ENCODE peak calls at places on chromosomes 7 and 10, in nine cellular contexts. One of them, this sample, is unnamed.

GRCh38 chr7:131071786-131072504 is 255.7 kb upstream of the MKLN1 start:
- DNase-seq in stomach: peak; percentile 39
- DNase-seq in uterus: peak; percentile 62
- DNase-seq in AG04450: no peak
- DNase-seq in thoracic aorta: no peak
- DNase-seq in body of pancreas: peak; percentile 88
- DNase-seq in lower lobe of right lung: no peak
- DNase-seq in ascending aorta: peak; percentile 82
- DNase-seq in neural progenitor cell: no peak
- DNase-seq in this sample: no peak

GRCh38 chr10:69345402-69345801 is 67.1 kb downstream of the HK1 start:
- DNase-seq in AG04450: no peak
- DNase-seq in stomach: peak; percentile 79
- DNase-seq in uterus: no peak
- DNase-seq in thoracic aorta: no peak
- DNase-seq in body of pancreas: peak; percentile 55
- DNase-seq in neural progenitor cell: no peak
- DNase-seq in ascending aorta: no peak
- DNase-seq in lower lobe of right lung: no peak
- DNase-seq in this sample: peak; percentile 67

GRCh38 chr7:22359156-22359697 is 2.3 kb upstream of the RAPGEF5 start:
- DNase-seq in AG04450: no peak
- DNase-seq in uterus: no peak
- DNase-seq in body of pancreas: no peak
- DNase-seq in thoracic aorta: no peak
- DNase-seq in lower lobe of right lung: no peak
- DNase-seq in neural progenitor cell: no peak
- DNase-seq in ascending aorta: no peak
- DNase-seq in stomach: no peak
- DNase-seq in this sample: no peak

GRCh38 chr7:134704827-134705226 is 58.2 kb downstream of the BPGM start:
- DNase-seq in thoracic aorta: no peak
- DNase-seq in body of pancreas: no peak
- DNase-seq in neural progenitor cell: no peak
- DNase-seq in uterus: no peak
- DNase-seq in stomach: no peak
- DNase-seq in ascending aorta: no peak
- DNase-seq in lower lobe of right lung: no peak
- DNase-seq in AG04450: no peak
- DNase-seq in this sample: no peak

GRCh38 chr7:68547794-68548193 is 1050.5 kb upstream of the AUTS2 start:
- DNase-seq in stomach: no peak
- DNase-seq in uterus: no peak
- DNase-seq in lower lobe of right lung: no peak
- DNase-seq in body of pancreas: no peak
- DNase-seq in AG04450: no peak
- DNase-seq in ascending aorta: no peak
- DNase-seq in neural progenitor cell: no peak
- DNase-seq in thoracic aorta: no peak
- DNase-seq in this sample: no peak

GRCh38 chr7:121366852-121367431 is 29.2 kb downstream of the FAM3C start:
- DNase-seq in thoracic aorta: no peak
- DNase-seq in neural progenitor cell: peak; percentile 6
- DNase-seq in lower lobe of right lung: no peak
- DNase-seq in uterus: no peak
- DNase-seq in stomach: no peak
- DNase-seq in ascending aorta: no peak
- DNase-seq in AG04450: peak; percentile 10
- DNase-seq in body of pancreas: peak; percentile 45
- DNase-seq in this sample: no peak

GRCh38 chr7:140810830-140811556 is 113.7 kb downstream of the BRAF start:
- DNase-seq in ascending aorta: peak; percentile 73
- DNase-seq in neural progenitor cell: peak; percentile 77
- DNase-seq in lower lobe of right lung: no peak
- DNase-seq in AG04450: peak; percentile 36
- DNase-seq in body of pancreas: peak; percentile 63
- DNase-seq in stomach: peak; percentile 59
- DNase-seq in uterus: peak; percentile 25
- DNase-seq in thoracic aorta: peak; percentile 8
- DNase-seq in this sample: peak; percentile 74

GRCh38 chr7:98836811-98837631 is 32.8 kb downstream of the TMEM130 start:
- DNase-seq in AG04450: no peak
- DNase-seq in uterus: no peak
- DNase-seq in thoracic aorta: no peak
- DNase-seq in body of pancreas: peak; percentile 45
- DNase-seq in lower lobe of right lung: no peak
- DNase-seq in ascending aorta: no peak
- DNase-seq in neural progenitor cell: peak; percentile 83
- DNase-seq in stomach: peak; percentile 45
- DNase-seq in this sample: no peak

GRCh38 chr7:104327963-104328307 is 468 bp upstream of the LHFPL3 start:
- DNase-seq in ascending aorta: no peak
- DNase-seq in neural progenitor cell: peak; percentile 26
- DNase-seq in thoracic aorta: no peak
- DNase-seq in AG04450: no peak
- DNase-seq in body of pancreas: no peak
- DNase-seq in lower lobe of right lung: no peak
- DNase-seq in stomach: no peak
- DNase-seq in uterus: no peak
- DNase-seq in this sample: no peak

GRCh38 chr10:50788951-50789904 is 49.5 kb downstream of the ASAH2B start:
- DNase-seq in ascending aorta: no peak
- DNase-seq in body of pancreas: peak; percentile 28
- DNase-seq in neural progenitor cell: peak; percentile 59
- DNase-seq in lower lobe of right lung: no peak
- DNase-seq in uterus: no peak
- DNase-seq in AG04450: peak; percentile 1
- DNase-seq in stomach: no peak
- DNase-seq in thoracic aorta: no peak
- DNase-seq in this sample: no peak

GRCh38 chr10:128031216-128031615 is 95.0 kb downstream of the MKI67 start:
- DNase-seq in thoracic aorta: no peak
- DNase-seq in stomach: no peak
- DNase-seq in lower lobe of right lung: peak; percentile 24
- DNase-seq in neural progenitor cell: no peak
- DNase-seq in body of pancreas: no peak
- DNase-seq in uterus: no peak
- DNase-seq in ascending aorta: no peak
- DNase-seq in AG04450: no peak
- DNase-seq in this sample: no peak

GRCh38 chr10:25328361-25328760 is 153.6 kb downstream of the GPR158 start:
- DNase-seq in AG04450: no peak
- DNase-seq in stomach: no peak
- DNase-seq in body of pancreas: no peak
- DNase-seq in uterus: no peak
- DNase-seq in thoracic aorta: no peak
- DNase-seq in neural progenitor cell: no peak
- DNase-seq in lower lobe of right lung: no peak
- DNase-seq in ascending aorta: no peak
- DNase-seq in this sample: no peak

GRCh38 chr10:77756319-77757232 is 119.0 kb upstream of the KCNMA1 start:
- DNase-seq in thoracic aorta: no peak
- DNase-seq in neural progenitor cell: peak; percentile 68
- DNase-seq in body of pancreas: peak; percentile 60
- DNase-seq in ascending aorta: no peak
- DNase-seq in stomach: no peak
- DNase-seq in lower lobe of right lung: no peak
- DNase-seq in AG04450: peak; percentile 43
- DNase-seq in uterus: no peak
- DNase-seq in this sample: no peak

GRCh38 chr10:50554995-50555568 is 68.7 kb downstream of the SGMS1 start:
- DNase-seq in body of pancreas: peak; percentile 46
- DNase-seq in neural progenitor cell: peak; percentile 40
- DNase-seq in lower lobe of right lung: no peak
- DNase-seq in ascending aorta: no peak
- DNase-seq in AG04450: no peak
- DNase-seq in thoracic aorta: no peak
- DNase-seq in stomach: no peak
- DNase-seq in uterus: no peak
- DNase-seq in this sample: no peak

GRCh38 chr7:124246262-124246863 is 213.5 kb upstream of the TMEM229A start:
- DNase-seq in uterus: no peak
- DNase-seq in stomach: no peak
- DNase-seq in AG04450: no peak
- DNase-seq in ascending aorta: no peak
- DNase-seq in body of pancreas: no peak
- DNase-seq in lower lobe of right lung: no peak
- DNase-seq in thoracic aorta: no peak
- DNase-seq in neural progenitor cell: no peak
- DNase-seq in this sample: no peak

GRCh38 chr7:140455743-140456142 is 23.6 kb downstream of the MKRN1 start:
- DNase-seq in AG04450: no peak
- DNase-seq in uterus: no peak
- DNase-seq in ascending aorta: no peak
- DNase-seq in stomach: no peak
- DNase-seq in neural progenitor cell: peak; percentile 33
- DNase-seq in lower lobe of right lung: no peak
- DNase-seq in thoracic aorta: no peak
- DNase-seq in body of pancreas: no peak
- DNase-seq in this sample: no peak

GRCh38 chr10:92848441-92849233 is at the start of gene EXOC6:
- DNase-seq in lower lobe of right lung: peak; percentile 91
- DNase-seq in ascending aorta: peak; percentile 80
- DNase-seq in body of pancreas: peak; percentile 90
- DNase-seq in AG04450: no peak
- DNase-seq in stomach: peak; percentile 85
- DNase-seq in thoracic aorta: no peak
- DNase-seq in neural progenitor cell: peak; percentile 93
- DNase-seq in uterus: peak; percentile 75
- DNase-seq in this sample: peak; percentile 73

GRCh38 chr7:141161959-141162547 is 88.2 kb downstream of the TMEM178B start:
- DNase-seq in body of pancreas: no peak
- DNase-seq in ascending aorta: no peak
- DNase-seq in uterus: no peak
- DNase-seq in AG04450: no peak
- DNase-seq in thoracic aorta: no peak
- DNase-seq in neural progenitor cell: no peak
- DNase-seq in lower lobe of right lung: no peak
- DNase-seq in stomach: no peak
- DNase-seq in this sample: no peak

GRCh38 chr7:124783271-124783670 is 17.7 kb upstream of the GPR37 start:
- DNase-seq in thoracic aorta: no peak
- DNase-seq in stomach: no peak
- DNase-seq in lower lobe of right lung: no peak
- DNase-seq in AG04450: no peak
- DNase-seq in neural progenitor cell: no peak
- DNase-seq in body of pancreas: no peak
- DNase-seq in uterus: no peak
- DNase-seq in ascending aorta: no peak
- DNase-seq in this sample: no peak

GRCh38 chr10:117346574-117346973 is 28.7 kb downstream of the PDZD8 start:
- DNase-seq in AG04450: no peak
- DNase-seq in thoracic aorta: no peak
- DNase-seq in stomach: no peak
- DNase-seq in ascending aorta: no peak
- DNase-seq in uterus: no peak
- DNase-seq in body of pancreas: no peak
- DNase-seq in neural progenitor cell: peak; percentile 11
- DNase-seq in lower lobe of right lung: no peak
- DNase-seq in this sample: no peak
- H3K4me3 ChIP-seq in AG04450: no peak overlapping the region
- H3K4me3 ChIP-seq in thoracic aorta: no peak overlapping the region
- H3K4me3 ChIP-seq in stomach: no peak overlapping the region
- H3K4me3 ChIP-seq in ascending aorta: no peak overlapping the region
- H3K4me3 ChIP-seq in uterus: no peak overlapping the region
- H3K4me3 ChIP-seq in body of pancreas: no peak overlapping the region
- H3K4me3 ChIP-seq in neural progenitor cell: no peak overlapping the region
- H3K4me3 ChIP-seq in lower lobe of right lung: no peak overlapping the region
- H3K4me3 ChIP-seq in this sample: no peak overlapping the region

GRCh38 chr10:133353988-133354605 is 3.7 kb downstream of the FUOM start:
- DNase-seq in body of pancreas: no peak
- DNase-seq in AG04450: no peak
- DNase-seq in stomach: no peak
- DNase-seq in uterus: no peak
- DNase-seq in thoracic aorta: no peak
- DNase-seq in neural progenitor cell: no peak
- DNase-seq in lower lobe of right lung: no peak
- DNase-seq in ascending aorta: no peak
- DNase-seq in this sample: no peak
- H3K9me3 ChIP-seq in body of pancreas: no peaks in the 10 kb centered on the region
- H3K9me3 ChIP-seq in AG04450: no peaks in the 10 kb centered on the region
- H3K9me3 ChIP-seq in stomach: no peaks in the 10 kb centered on the region
- H3K9me3 ChIP-seq in uterus: no peaks in the 10 kb centered on the region
- H3K9me3 ChIP-seq in thoracic aorta: no peaks in the 10 kb centered on the region
- H3K9me3 ChIP-seq in neural progenitor cell: no peaks in the 10 kb centered on the region
- H3K9me3 ChIP-seq in lower lobe of right lung: no peaks in the 10 kb centered on the region
- H3K9me3 ChIP-seq in ascending aorta: no peaks in the 10 kb centered on the region
- H3K9me3 ChIP-seq in this sample: no peaks in the 10 kb centered on the region

DNA sequence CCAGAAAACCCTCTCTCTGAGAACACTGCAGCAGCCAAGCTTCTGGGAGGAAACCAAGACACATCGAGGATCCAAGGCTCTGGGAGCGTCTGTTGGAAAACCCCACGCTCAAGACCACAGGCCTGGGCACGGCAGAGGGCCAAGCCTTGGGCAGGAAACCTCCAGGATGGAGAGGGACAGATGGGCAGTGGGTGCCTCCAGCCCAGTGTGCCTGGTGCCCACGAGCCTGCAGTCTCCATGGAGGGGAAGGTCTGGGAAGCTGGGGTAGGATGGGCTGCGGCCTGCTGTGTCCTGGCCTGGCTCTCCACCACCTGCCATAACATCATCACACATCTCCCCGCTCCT is 96.1 kb downstream of the FAM53B start:
- DNase-seq in stomach: no peak
- DNase-seq in lower lobe of right lung: no peak
- DNase-seq in thoracic aorta: no peak
- DNase-seq in neural progenitor cell: no peak
- DNase-seq in ascending aorta: no peak
- DNase-seq in uterus: no peak
- DNase-seq in body of pancreas: no peak
- DNase-seq in AG04450: no peak
- DNase-seq in this sample: no peak
- H3K27ac ChIP-seq in stomach: peak overlapping the region; percentile 80
- H3K27ac ChIP-seq in lower lobe of right lung: peak overlapping the region; percentile 83
- H3K27ac ChIP-seq in thoracic aorta: peak overlapping the region; percentile 57
- H3K27ac ChIP-seq in neural progenitor cell: no peak overlapping the region
- H3K27ac ChIP-seq in ascending aorta: peak overlapping the region; percentile 62
- H3K27ac ChIP-seq in uterus: peak overlapping the region; percentile 74
- H3K27ac ChIP-seq in body of pancreas: no peak overlapping the region
- H3K27ac ChIP-seq in AG04450: peak overlapping the region; percentile 39
- H3K27ac ChIP-seq in this sample: peak overlapping the region; percentile 3

DNA sequence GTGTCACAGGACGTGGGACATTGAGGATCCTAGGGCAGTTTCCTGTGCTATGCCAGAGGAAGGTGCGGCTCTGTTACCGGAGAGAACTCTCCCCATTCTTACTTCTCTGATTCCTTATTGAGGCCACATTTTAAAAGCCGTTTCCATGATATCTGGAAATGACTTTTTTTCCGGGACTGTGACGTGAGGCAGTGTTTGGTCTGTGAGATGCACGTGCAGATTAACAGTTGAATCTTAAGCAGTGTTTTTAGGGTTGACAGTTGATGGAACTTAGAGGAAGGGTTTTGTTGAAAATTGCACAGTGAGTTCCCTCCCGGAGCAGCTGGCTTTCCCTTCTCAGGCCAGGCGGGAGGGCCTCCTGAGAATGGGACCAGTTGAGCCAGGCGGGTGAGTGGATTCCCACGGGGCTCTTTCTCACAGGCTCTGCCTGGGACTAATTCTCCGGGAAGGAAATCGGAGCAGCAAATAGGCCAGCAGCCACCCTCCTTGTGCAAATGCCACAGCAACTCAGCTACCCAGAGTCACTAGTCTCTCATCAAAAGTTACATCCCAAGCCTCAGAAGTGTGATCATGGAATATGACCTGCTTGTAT is 125.3 kb downstream of the TACC2 start:
- DNase-seq in AG04450: no peak
- DNase-seq in body of pancreas: no peak
- DNase-seq in lower lobe of right lung: no peak
- DNase-seq in stomach: no peak
- DNase-seq in ascending aorta: peak; percentile 82
- DNase-seq in neural progenitor cell: no peak
- DNase-seq in thoracic aorta: no peak
- DNase-seq in uterus: no peak
- DNase-seq in this sample: no peak
- H3K4me3 ChIP-seq in AG04450: peak overlapping the region; percentile 78
- H3K4me3 ChIP-seq in body of pancreas: no peak overlapping the region
- H3K4me3 ChIP-seq in lower lobe of right lung: peak overlapping the region; percentile 80
- H3K4me3 ChIP-seq in stomach: peak overlapping the region; percentile 63
- H3K4me3 ChIP-seq in ascending aorta: peak overlapping the region; percentile 81
- H3K4me3 ChIP-seq in neural progenitor cell: peak overlapping the region; percentile 68
- H3K4me3 ChIP-seq in thoracic aorta: peak overlapping the region; percentile 91
- H3K4me3 ChIP-seq in uterus: peak overlapping the region; percentile 64
- H3K4me3 ChIP-seq in this sample: peak overlapping the region; percentile 55